ENCODE peak calls at places on chromosomes 2 and 18, in nine cellular contexts. Q is PC-3; J is lower lobe of right lung; P is IMR-90; V is effector memory CD4-positive, alpha-beta T cell; K is adrenal gland; Z is CD8-positive, alpha-beta T cell; S is foreskin fibroblast; T is GM06990. F is an unnamed sample.

GRCh38 chr2:182043861-182044260 is 58.2 kb downstream of the PPP1R1C start:
- DNase-seq in Q (peak; percentile 29), J (no peak), P (no peak), V (no peak), K (no peak), Z (no peak), S (no peak), T (no peak), F (no peak)

GRCh38 chr2:102093662-102094061 is 48.9 kb upstream of the IL1R1 start:
- DNase-seq in Q (no peak), J (no peak), P (no peak), V (no peak), K (no peak), Z (no peak), S (no peak), T (no peak), F (no peak)

GRCh38 chr2:38174646-38175096 is 98.7 kb upstream of the CYP1B1 start:
- DNase-seq in Q (no peak), J (no peak), P (peak; percentile 98), V (no peak), K (no peak), Z (no peak), S (peak; percentile 81), T (no peak), F (peak; percentile 54)

GRCh38 chr18:6661692-6662415 is 67.7 kb upstream of the ARHGAP28 start:
- DNase-seq in Q (peak; percentile 62), J (no peak), P (no peak), V (no peak), K (no peak), Z (no peak), S (no peak), T (no peak), F (no peak)

GRCh38 chr2:232489516-232490220 is 2.0 kb upstream of the ECEL1 start:
- DNase-seq in Q (no peak), J (peak; percentile 22), P (no peak), V (no peak), K (no peak), Z (no peak), S (no peak), T (no peak), F (no peak)

GRCh38 chr2:29039718-29040480 is 34.4 kb downstream of the PCARE start:
- DNase-seq in Q (no peak), J (no peak), P (no peak), V (no peak), K (no peak), Z (no peak), S (peak; percentile 12), T (no peak), F (no peak)

GRCh38 chr2:58650781-58651180 is 409.7 kb upstream of the FANCL start:
- DNase-seq in Q (no peak), J (no peak), P (no peak), V (no peak), K (no peak), Z (no peak), S (no peak), T (no peak), F (no peak)

GRCh38 chr2:117948585-117948984 is 65.3 kb downstream of the CCDC93 start:
- DNase-seq in Q (no peak), J (no peak), P (no peak), V (no peak), K (no peak), Z (no peak), S (no peak), T (no peak), F (no peak)

GRCh38 chr2:202376460-202377307 is 557 bp downstream of the BMPR2 start:
- DNase-seq in Q (peak; percentile 36), J (peak; percentile 68), P (peak; percentile 41), V (peak; percentile 29), K (peak; percentile 39), Z (no peak), S (no peak), T (peak; percentile 73), F (peak; percentile 55)

GRCh38 chr18:46301571-46301970 is 197.4 kb downstream of the HAUS1 start:
- DNase-seq in Q (no peak), J (no peak), P (no peak), V (no peak), K (no peak), Z (no peak), S (no peak), T (no peak), F (no peak)

GRCh38 chr2:18345848-18346247 is 214.6 kb downstream of the RDH14 start:
- DNase-seq in Q (peak; percentile 21), J (peak; percentile 62), P (peak; percentile 72), V (no peak), K (no peak), Z (no peak), S (peak; percentile 34), T (no peak), F (peak; percentile 76)

GRCh38 chr2:182718459-182718858 is 2.4 kb downstream of the DNAJC10 start:
- DNase-seq in Q (no peak), J (no peak), P (no peak), V (no peak), K (no peak), Z (no peak), S (no peak), T (no peak), F (no peak)

GRCh38 chr18:58848685-58849084 is 16.0 kb upstream of the ZNF532 start:
- DNase-seq in Q (peak; percentile 95), J (no peak), P (peak; percentile 53), V (no peak), K (no peak), Z (no peak), S (no peak), T (no peak), F (no peak)

GRCh38 chr2:79876430-79876829 is 363.6 kb downstream of the CTNNA2 start:
- DNase-seq in Q (peak; percentile 10), J (no peak), P (peak; percentile 2), V (no peak), K (no peak), Z (no peak), S (no peak), T (no peak), F (no peak)

GRCh38 chr2:118672055-118672454 is 175.4 kb downstream of the EN1 start:
- DNase-seq in Q (no peak), J (no peak), P (no peak), V (no peak), K (no peak), Z (no peak), S (no peak), T (no peak), F (no peak)

GRCh38 chr2:53765749-53766148 is 1.9 kb upstream of the CHAC2 start:
- DNase-seq in Q (no peak), J (no peak), P (no peak), V (no peak), K (no peak), Z (no peak), S (no peak), T (no peak), F (no peak)

GRCh38 chr2:96556441-96557330 is 20.1 kb downstream of the ARID5A start:
- DNase-seq in Q (peak; percentile 99), J (no peak), P (peak; percentile 87), V (no peak), K (peak; percentile 92), Z (no peak), S (peak; percentile 82), T (no peak), F (no peak)

GRCh38 chr18:50293039-50293438 is 5.5 kb upstream of the CXXC1 start:
- DNase-seq in Q (no peak), J (no peak), P (no peak), V (no peak), K (no peak), Z (no peak), S (no peak), T (no peak), F (no peak)

GRCh38 chr18:50299626-50300388 is 12.3 kb upstream of the CXXC1 start:
- DNase-seq in Q (no peak), J (no peak), P (no peak), V (no peak), K (no peak), Z (no peak), S (no peak), T (no peak), F (no peak)

GRCh38 chr18:50297621-50298442 is 10.3 kb upstream of the CXXC1 start:
- DNase-seq in Q (no peak), J (peak; percentile 87), P (peak; percentile 61), V (peak; percentile 54), K (peak; percentile 87), Z (peak; percentile 39), S (peak; percentile 85), T (peak; percentile 81), F (peak; percentile 78)

GRCh38 chr18:50301074-50301473 is 13.6 kb upstream of the CXXC1 start:
- DNase-seq in Q (no peak), J (no peak), P (no peak), V (no peak), K (no peak), Z (no peak), S (no peak), T (no peak), F (no peak)

GRCh38 chr18:50298443-50299284 is 11.2 kb upstream of the CXXC1 start:
- DNase-seq in Q (no peak), J (no peak), P (no peak), V (no peak), K (no peak), Z (no peak), S (no peak), T (no peak), F (peak; percentile 1)
- H3K4me3 ChIP-seq in Q (no peak overlapping the region), J (peak overlapping the region; percentile 52), P (no peak overlapping the region), V (peak overlapping the region; percentile 47), K (no peak overlapping the region), Z (peak overlapping the region; percentile 53), S (peak overlapping the region; percentile 33), T (no peak overlapping the region), F (no peak overlapping the region)

DNA sequence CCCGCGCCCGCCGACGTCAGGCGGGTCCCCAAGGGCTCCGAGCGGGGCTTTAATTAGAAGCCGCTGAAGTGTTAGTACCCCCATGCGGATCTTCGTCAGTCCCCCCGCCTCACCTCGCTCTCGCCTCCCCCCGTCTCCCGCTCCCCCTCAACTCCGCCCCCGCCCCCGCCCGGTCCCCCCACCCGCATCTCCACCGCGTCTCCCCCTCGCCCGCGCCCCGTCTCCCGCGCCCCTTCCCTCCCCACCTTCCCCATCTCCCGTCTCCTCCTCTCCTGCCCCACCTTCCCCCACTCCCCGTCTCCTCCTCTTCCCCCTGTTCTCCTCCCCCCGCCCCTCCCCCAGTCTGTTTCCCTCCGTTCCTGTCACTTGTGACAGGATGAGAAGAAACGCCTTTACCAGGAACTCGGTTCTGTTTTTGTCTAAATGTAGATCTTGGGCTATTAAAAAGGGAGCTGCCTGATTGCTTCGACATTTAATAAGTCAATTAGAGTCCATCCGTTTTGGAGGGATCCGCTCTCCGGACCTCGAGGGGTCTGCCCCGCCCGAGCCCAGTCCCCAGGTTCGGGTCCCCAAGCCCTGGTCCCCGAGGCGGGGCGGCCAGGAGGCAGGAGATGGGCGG is 961 bp upstream of the ALKAL2 start:
- DNase-seq in Q (no peak), J (no peak), P (no peak), V (no peak), K (peak; percentile 90), Z (no peak), S (peak; percentile 16), T (no peak), F (no peak)
- H3K4me3 ChIP-seq in Q (peak overlapping the region; percentile 73), J (peak overlapping the region; percentile 64), P (no peak overlapping the region), V (peak overlapping the region; percentile 34), K (no peak overlapping the region), Z (peak overlapping the region; percentile 64), S (peak overlapping the region; percentile 55), T (no peak overlapping the region), F (no peak overlapping the region)

GRCh38 chr2:226337941-226338605 is 461.5 kb downstream of the IRS1 start:
- DNase-seq in Q (no peak), J (no peak), P (peak; percentile 57), V (no peak), K (peak; percentile 21), Z (no peak), S (peak; percentile 36), T (no peak), F (no peak)
- H3K4me3 ChIP-seq in Q (no peak overlapping the region), J (no peak overlapping the region), P (no peak overlapping the region), V (no peak overlapping the region), K (no peak overlapping the region), Z (no peak overlapping the region), S (no peak overlapping the region), T (no peak overlapping the region), F (no peak overlapping the region)

GRCh38 chr2:55111570-55112228 is 61.4 kb upstream of the RTN4 start:
- DNase-seq in Q (peak; percentile 89), J (peak; percentile 80), P (peak; percentile 96), V (no peak), K (peak; percentile 92), Z (no peak), S (peak; percentile 96), T (no peak), F (no peak)
- H3K4me3 ChIP-seq in Q (no peak overlapping the region), J (no peak overlapping the region), P (no peak overlapping the region), V (no peak overlapping the region), K (no peak overlapping the region), Z (no peak overlapping the region), S (no peak overlapping the region), T (no peak overlapping the region), F (no peak overlapping the region)